ENCODE peak calls at places on chromosomes 5 and 9, in nine cellular contexts. M, Y, Z, F, A, V, P, X and G are unnamed samples.

GRCh38 chr5:108818613-108819272 is 71.0 kb downstream of the FER start:
- DNase-seq in F (peak; percentile 47), P (no peak), M (peak; percentile 80), Z (no peak), Y (no peak), A (no peak), V (peak; percentile 1), X (peak; percentile 35), G (peak; percentile 51)

GRCh38 chr9:84000186-84000585 is 19.6 kb downstream of the RMI1 start:
- DNase-seq in Y (no peak), P (no peak), M (peak; percentile 19), X (peak; percentile 13), V (no peak), F (peak; percentile 28), A (no peak), Z (no peak), G (no peak)

GRCh38 chr5:128213340-128213739 is 129.8 kb downstream of the SLC12A2 start:
- DNase-seq in Y (peak; percentile 73), P (no peak), F (peak; percentile 86), M (peak; percentile 75), X (peak; percentile 54), V (peak; percentile 49), A (peak; percentile 56), Z (peak; percentile 31), G (no peak)

GRCh38 chr5:177043114-177043513 is 20.6 kb downstream of the ZNF346 start:
- DNase-seq in V (no peak), X (no peak), A (no peak), F (no peak), Y (no peak), P (no peak), M (no peak), Z (no peak), G (no peak)

GRCh38 chr5:14958196-14958595 is 86.6 kb upstream of the ANKH start:
- DNase-seq in X (no peak), Z (no peak), P (no peak), A (no peak), V (no peak), F (peak; percentile 41), Y (no peak), M (peak; percentile 42), G (no peak)

GRCh38 chr9:133333566-133333965 is 2.4 kb downstream of the SURF6 start:
- DNase-seq in P (peak; percentile 34), M (no peak), Y (no peak), Z (no peak), V (no peak), X (no peak), F (no peak), A (no peak), G (no peak)

GRCh38 chr9:110303136-110303535 is 34.5 kb downstream of the TXNDC8 start:
- DNase-seq in V (peak; percentile 30), M (peak; percentile 87), F (peak; percentile 78), A (no peak), Z (no peak), Y (no peak), X (peak; percentile 45), P (no peak), G (no peak)

GRCh38 chr9:108049026-108049591 is 559.5 kb upstream of the KLF4 start:
- DNase-seq in Y (no peak), P (no peak), Z (no peak), M (peak; percentile 94), F (peak; percentile 95), A (peak; percentile 89), V (peak; percentile 84), X (peak; percentile 74), G (peak; percentile 51)

GRCh38 chr9:137545123-137545522 is 5.1 kb downstream of the PNPLA7 start:
- DNase-seq in P (peak; percentile 70), A (no peak), F (peak; percentile 37), Y (no peak), Z (no peak), V (no peak), M (peak; percentile 52), X (peak; percentile 74), G (peak; percentile 35)

GRCh38 chr5:131196331-131196730 is 25.6 kb downstream of the LYRM7 start:
- DNase-seq in P (no peak), A (peak; percentile 79), Z (no peak), V (no peak), M (no peak), Y (no peak), F (peak; percentile 89), X (peak; percentile 27), G (no peak)

GRCh38 chr9:127885508-127886281 is 8.2 kb upstream of the AK1 start:
- DNase-seq in M (no peak), V (no peak), Y (no peak), P (no peak), A (no peak), F (no peak), X (no peak), Z (no peak), G (no peak)

GRCh38 chr9:96150324-96151023 is 151.5 kb downstream of the HSD17B3 start:
- DNase-seq in Y (no peak), P (no peak), Z (no peak), F (no peak), A (no peak), X (no peak), M (no peak), V (no peak), G (no peak)

GRCh38 chr9:2125909-2126308 is 110.8 kb downstream of the SMARCA2 start:
- DNase-seq in A (no peak), Y (no peak), F (peak; percentile 18), V (no peak), P (no peak), X (no peak), M (peak; percentile 40), Z (no peak), G (no peak)

GRCh38 chr9:132044176-132044880 is 35.3 kb downstream of the MED27 start:
- DNase-seq in F (no peak), V (no peak), X (no peak), M (peak; percentile 24), A (no peak), P (no peak), Z (no peak), Y (no peak), G (no peak)

GRCh38 chr9:8365029-8365428 is 565.5 kb upstream of the DMAC1 start:
- DNase-seq in V (no peak), A (no peak), M (peak; percentile 69), X (no peak), Y (no peak), Z (no peak), F (peak; percentile 88), P (no peak), G (peak; percentile 0)

GRCh38 chr5:168699002-168699401 is 119.8 kb upstream of the PANK3 start:
- DNase-seq in Z (no peak), F (no peak), A (no peak), P (no peak), V (no peak), M (no peak), Y (no peak), X (no peak), G (no peak)

GRCh38 chr5:16666140-16666860 is 49.5 kb upstream of the RETREG1 start:
- DNase-seq in V (no peak), P (no peak), F (no peak), Z (no peak), A (no peak), X (no peak), Y (no peak), M (no peak), G (no peak)

GRCh38 chr9:71725590-71726338 is 42.5 kb downstream of the CEMIP2 start:
- DNase-seq in P (no peak), X (peak; percentile 27), V (no peak), M (peak; percentile 94), A (peak; percentile 78), Z (no peak), F (peak; percentile 75), Y (no peak), G (no peak)

GRCh38 chr5:142201471-142201887 is 92.9 kb downstream of the NDFIP1 start:
- DNase-seq in A (peak; percentile 75), F (peak; percentile 93), M (peak; percentile 98), Y (no peak), V (peak; percentile 31), Z (no peak), X (peak; percentile 75), P (no peak), G (peak; percentile 58)

GRCh38 chr5:5291357-5291756 is 131.1 kb upstream of the ICE1 start:
- DNase-seq in M (peak; percentile 16), X (no peak), V (no peak), Y (no peak), F (no peak), A (no peak), Z (no peak), P (no peak), G (no peak)

GRCh38 chr5:23494558-23494957 is 12.9 kb upstream of the PRDM9 start:
- DNase-seq in A (no peak), V (no peak), P (no peak), Z (no peak), F (no peak), Y (no peak), X (no peak), M (no peak), G (no peak)